ENCODE peak calls at places on chromosomes 16 and 17, in nine cellular contexts. H, U, F, T, L, Z, W, B and S are unnamed samples.

GRCh38 chr17:751269-752001 is 629 bp downstream of the GEMIN4 start:
- DNase-seq in L (no peak), F (peak; percentile 78), H (no peak), Z (no peak), B (no peak), U (no peak), T (peak; percentile 48), W (peak; percentile 17), S (peak; percentile 20)

GRCh38 chr17:83067071-83067717 is 12.2 kb upstream of the METRNL start:
- DNase-seq in Z (no peak), H (no peak), L (peak; percentile 11), F (no peak), W (no peak), T (no peak), B (no peak), U (no peak), S (no peak)

GRCh38 chr16:49799172-49799571 is 56.7 kb downstream of the ZNF423 start:
- DNase-seq in B (no peak), U (no peak), F (no peak), L (no peak), W (no peak), T (no peak), H (no peak), Z (no peak), S (peak; percentile 51)

GRCh38 chr17:260031-260791 is 78.8 kb upstream of the DOC2B start:
- DNase-seq in H (no peak), W (no peak), F (no peak), U (no peak), Z (no peak), T (no peak), L (no peak), B (no peak), S (no peak)

GRCh38 chr16:6545329-6545728 is 787.3 kb upstream of the RBFOX1 start:
- DNase-seq in H (no peak), L (no peak), W (no peak), U (no peak), Z (no peak), B (no peak), F (no peak), T (no peak), S (no peak)

GRCh38 chr17:42553866-42554249 is 1.1 kb downstream of the HSD17B1 start:
- DNase-seq in B (no peak), Z (no peak), H (no peak), W (no peak), F (peak; percentile 81), U (no peak), L (no peak), T (no peak), S (no peak)

GRCh38 chr17:42405963-42406495 is 17.0 kb downstream of the CAVIN1 start:
- DNase-seq in F (peak; percentile 39), L (peak; percentile 87), U (peak; percentile 96), Z (no peak), W (peak; percentile 65), H (peak; percentile 27), T (peak; percentile 64), B (no peak), S (peak; percentile 83)

GRCh38 chr17:78416791-78417530 is 38.5 kb downstream of the PGS1 start:
- DNase-seq in B (no peak), W (no peak), U (no peak), H (no peak), Z (no peak), T (no peak), L (no peak), F (no peak), S (no peak)

GRCh38 chr16:77496934-77497333 is 62.1 kb upstream of the ADAMTS18 start:
- DNase-seq in U (no peak), B (no peak), W (no peak), F (no peak), T (no peak), H (no peak), L (no peak), Z (no peak), S (no peak)

GRCh38 chr16:30368122-30368791 is 2.0 kb downstream of the TBC1D10B start:
- DNase-seq in B (no peak), H (no peak), W (no peak), T (no peak), L (no peak), U (no peak), F (peak; percentile 82), Z (peak; percentile 32), S (no peak)

GRCh38 chr16:53417011-53417410 is 17.3 kb upstream of the RBL2 start:
- DNase-seq in L (no peak), H (peak; percentile 62), B (no peak), T (no peak), Z (peak; percentile 26), U (no peak), W (no peak), F (no peak), S (no peak)

GRCh38 chr17:64040201-64040600 is 19.8 kb upstream of the ICAM2 start:
- DNase-seq in T (no peak), U (no peak), Z (no peak), W (no peak), F (no peak), B (no peak), H (no peak), L (no peak), S (no peak)

GRCh38 chr17:12568358-12569251 is 97.1 kb upstream of the MYOCD start:
- DNase-seq in B (no peak), W (no peak), H (no peak), L (no peak), F (no peak), Z (no peak), U (no peak), T (no peak), S (no peak)

GRCh38 chr17:15957206-15957605 is 12.3 kb downstream of the ADORA2B start:
- DNase-seq in B (no peak), Z (no peak), H (no peak), T (no peak), F (peak; percentile 18), U (no peak), W (no peak), L (no peak), S (no peak)

GRCh38 chr17:82780981-82781893 is 29.4 kb downstream of the TBCD start:
- DNase-seq in B (no peak), T (no peak), L (no peak), H (no peak), F (no peak), Z (no peak), U (no peak), W (no peak), S (no peak)

GRCh38 chr17:75587718-75588545 is at the start of gene MYO15B:
- DNase-seq in Z (no peak), F (no peak), H (no peak), T (no peak), W (no peak), U (peak; percentile 87), L (no peak), B (no peak), S (no peak)

GRCh38 chr17:14901376-14901775 is 363.8 kb downstream of the PMP22 start:
- DNase-seq in H (no peak), F (no peak), W (no peak), Z (no peak), B (no peak), T (no peak), U (no peak), L (no peak), S (no peak)

GRCh38 chr17:20010099-20010863 is 1.1 kb downstream of the SPECC1 start:
- DNase-seq in L (peak; percentile 42), F (peak; percentile 11), Z (no peak), W (peak; percentile 65), B (no peak), H (peak; percentile 43), T (no peak), U (no peak), S (peak; percentile 53)

GRCh38 chr17:7867881-7868329 is 10.1 kb downstream of the CYB5D1 start:
- DNase-seq in W (no peak), F (no peak), T (no peak), Z (no peak), U (peak; percentile 58), L (no peak), B (no peak), H (no peak), S (no peak)

GRCh38 chr17:64340557-64340956 is 50.1 kb downstream of the PECAM1 start:
- DNase-seq in U (no peak), Z (no peak), W (no peak), L (no peak), T (no peak), B (no peak), F (no peak), H (no peak), S (no peak)

GRCh38 chr17:22301353-22301745 is 609.0 kb downstream of the KCNJ18 start:
- DNase-seq in T (no peak), H (no peak), Z (no peak), U (no peak), F (no peak), W (no peak), L (no peak), B (no peak), S (no peak)

GRCh38 chr17:62916684-62917571 is 49.1 kb upstream of the TANC2 start:
- DNase-seq in B (no peak), W (no peak), L (no peak), H (no peak), F (no peak), Z (no peak), T (no peak), U (no peak), S (no peak)

GRCh38 chr16:56481468-56482112 is 30.2 kb downstream of the OGFOD1 start:
- DNase-seq in H (no peak), F (no peak), L (no peak), W (no peak), Z (no peak), T (no peak), U (no peak), B (peak; percentile 18), S (peak; percentile 12)

GRCh38 chr17:48625502-48626201 is 506 bp downstream of the HOXB9 start:
- DNase-seq in B (no peak), F (peak; percentile 21), T (peak; percentile 67), U (peak; percentile 85), L (no peak), H (no peak), W (no peak), Z (no peak), S (no peak)

GRCh38 chr17:59277031-59277430 is 54.4 kb upstream of the YPEL2 start:
- DNase-seq in Z (no peak), W (no peak), H (no peak), T (peak; percentile 8), U (no peak), L (no peak), F (no peak), B (no peak), S (no peak)

GRCh38 chr16:70430667-70431536 is 8.0 kb downstream of the ST3GAL2 start:
- DNase-seq in T (no peak), F (no peak), W (no peak), Z (no peak), H (no peak), U (peak; percentile 70), B (no peak), L (no peak), S (no peak)

GRCh38 chr17:78140169-78141051 is 5.8 kb upstream of the C17orf99 start:
- DNase-seq in H (no peak), W (peak; percentile 99), L (peak; percentile 86), U (peak; percentile 98), B (no peak), F (peak; percentile 94), Z (peak; percentile 17), T (peak; percentile 87), S (peak; percentile 100)

GRCh38 chr17:80270836-80271235 is 10.2 kb downstream of the RNF213 start:
- DNase-seq in U (peak; percentile 80), H (no peak), Z (no peak), B (no peak), F (no peak), W (no peak), T (no peak), L (no peak), S (peak; percentile 85)

GRCh38 chr16:88870608-88871348 is 4.3 kb upstream of the PABPN1L start:
- DNase-seq in Z (no peak), F (no peak), W (no peak), B (no peak), H (no peak), U (no peak), L (no peak), T (no peak), S (no peak)

GRCh38 chr17:14775761-14776492 is 475.0 kb downstream of the HS3ST3B1 start:
- DNase-seq in B (no peak), F (no peak), L (no peak), H (peak; percentile 53), U (no peak), W (no peak), Z (no peak), T (no peak), S (no peak)

GRCh38 chr16:89117975-89118289 is 24.3 kb downstream of the ACSF3 start:
- DNase-seq in L (no peak), H (no peak), T (no peak), B (no peak), U (no peak), Z (no peak), W (no peak), F (no peak), S (no peak)